ENCODE peak calls at places on chromosome 11, in six cellular contexts. H is BJ, J is IMR-90, K is uterus, P is psoas muscle, S is neural progenitor cell. I is an unnamed sample.

GRCh38 chr11:68689737-68690625 is 5.6 kb downstream of the GAL start:
- DNase-seq in H (no peak), J (no peak), K (no peak), P (no peak), S (no peak), I (no peak)

GRCh38 chr11:33987545-33987944 is 64.0 kb upstream of the CAPRIN1 start:
- DNase-seq in H (no peak), J (no peak), K (no peak), P (no peak), S (no peak), I (no peak)

GRCh38 chr11:7603031-7603781 is 70.1 kb downstream of the CYB5R2 start:
- DNase-seq in H (no peak), J (peak; percentile 53), K (no peak), P (no peak), S (no peak), I (peak; percentile 83)

GRCh38 chr11:17921620-17922473 is 91.0 kb downstream of the SERGEF start:
- DNase-seq in H (no peak), J (peak; percentile 36), K (no peak), P (peak; percentile 18), S (no peak), I (peak; percentile 77)

GRCh38 chr11:17506942-17507341 is 30.3 kb upstream of the ABCC8 start:
- DNase-seq in H (no peak), J (no peak), K (no peak), P (no peak), S (no peak), I (no peak)

GRCh38 chr11:9990221-9990973 is 303.6 kb downstream of the SBF2 start:
- DNase-seq in H (no peak), J (peak; percentile 37), K (no peak), P (no peak), S (no peak), I (no peak)

GRCh38 chr11:83241291-83241946 is 44.7 kb downstream of the CCDC90B start:
- DNase-seq in H (no peak), J (peak; percentile 77), K (peak; percentile 44), P (no peak), S (peak; percentile 79), I (peak; percentile 77)

GRCh38 chr11:68150029-68150428 is 28.8 kb upstream of the CHKA start:
- DNase-seq in H (no peak), J (peak; percentile 57), K (no peak), P (no peak), S (no peak), I (peak; percentile 17)

GRCh38 chr11:47243454-47243853 is 5.2 kb downstream of the ACP2 start:
- DNase-seq in H (no peak), J (no peak), K (no peak), P (no peak), S (no peak), I (no peak)

GRCh38 chr11:72589802-72590761 is 84.1 kb downstream of the PDE2A start:
- DNase-seq in H (no peak), J (no peak), K (no peak), P (peak; percentile 34), S (peak; percentile 83), I (peak; percentile 21)

GRCh38 chr11:6596237-6596877 is 7.1 kb downstream of the RRP8 start:
- DNase-seq in H (no peak), J (no peak), K (no peak), P (no peak), S (no peak), I (no peak)

GRCh38 chr11:66607126-66607834 is 9.2 kb upstream of the RBM14 start:
- DNase-seq in H (peak; percentile 12), J (peak; percentile 48), K (peak; percentile 67), P (peak; percentile 79), S (no peak), I (peak; percentile 49)

GRCh38 chr11:130435671-130436070 is 7.3 kb upstream of the ADAMTS8 start:
- DNase-seq in H (no peak), J (peak; percentile 31), K (no peak), P (no peak), S (no peak), I (no peak)

GRCh38 chr11:120574881-120575280 is 63.3 kb downstream of the GRIK4 start:
- DNase-seq in H (no peak), J (no peak), K (no peak), P (no peak), S (no peak), I (no peak)

GRCh38 chr11:96237759-96238158 is 105.2 kb downstream of the MAML2 start:
- DNase-seq in H (no peak), J (no peak), K (no peak), P (no peak), S (peak; percentile 39), I (no peak)

DNA sequence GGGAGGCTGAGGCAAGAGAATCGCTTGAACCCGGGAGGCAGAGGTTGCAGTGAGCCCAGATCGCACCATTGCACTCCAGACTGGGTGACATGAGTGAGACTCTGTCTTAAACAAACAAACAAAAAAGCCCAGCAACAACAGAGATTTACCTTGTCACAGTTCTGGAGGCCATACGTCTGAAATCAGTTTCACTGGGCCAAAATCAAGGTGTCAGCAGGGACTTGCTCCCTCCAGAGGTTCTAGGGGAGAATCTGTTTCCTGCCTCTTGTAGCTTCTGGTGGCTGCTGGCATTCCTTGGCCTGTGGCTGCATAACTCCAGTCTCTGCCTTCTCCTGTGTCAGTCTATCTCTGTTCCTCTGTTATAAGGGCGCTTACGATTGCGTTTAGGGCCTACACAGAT is 1.5 kb downstream of the DDX10 start:
- DNase-seq in H (no peak), J (no peak), K (no peak), P (no peak), S (no peak), I (no peak)
- H3K4me3 ChIP-seq in H (no peak overlapping the region), J (no peak overlapping the region), K (no peak overlapping the region), P (peak overlapping the region; percentile 98), S (peak overlapping the region; percentile 72), I (no peak overlapping the region)

DNA sequence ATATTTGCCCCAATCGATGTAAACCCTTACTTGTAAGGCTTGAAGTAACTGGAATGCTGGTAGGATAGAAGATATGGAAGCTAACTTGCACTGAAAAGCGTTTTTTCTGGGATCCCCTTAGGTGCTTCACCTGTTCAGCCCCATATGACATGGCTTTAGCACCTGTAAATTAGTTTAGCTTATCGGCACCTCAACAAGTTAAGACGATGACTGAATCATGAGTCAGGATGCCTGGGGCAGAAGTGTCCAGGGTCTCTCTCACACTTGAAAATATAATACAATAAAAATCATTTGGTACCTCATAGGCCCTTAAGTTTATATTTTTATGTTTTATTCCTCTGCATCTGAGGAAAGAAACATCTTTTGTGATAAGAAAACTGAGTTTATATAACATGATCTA is 409.2 kb upstream of the LRRC4C start:
- DNase-seq in H (no peak), J (no peak), K (no peak), P (no peak), S (no peak), I (no peak)
- H3K4me3 ChIP-seq in H (no peak overlapping the region), J (no peak overlapping the region), K (no peak overlapping the region), P (no peak overlapping the region), S (no peak overlapping the region), I (no peak overlapping the region)

DNA sequence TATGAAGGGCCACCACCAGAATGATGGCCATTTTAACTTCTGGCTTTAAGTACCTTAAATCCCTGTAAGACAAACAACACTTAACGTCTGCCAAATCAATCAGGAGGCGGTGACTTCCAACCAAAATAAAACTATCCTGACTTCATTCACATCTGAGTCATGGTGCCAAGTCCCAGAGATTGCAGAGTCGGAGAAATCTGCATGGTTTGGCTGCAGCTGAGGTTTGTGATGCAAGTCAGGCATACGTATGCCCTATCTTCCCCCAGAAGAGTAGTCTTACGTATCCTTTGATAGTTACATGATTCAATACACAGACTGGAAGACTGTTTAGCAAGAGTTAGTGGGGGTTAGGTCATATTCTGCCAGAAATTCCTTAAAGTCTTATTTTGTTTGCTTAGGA is 1.7 kb upstream of the GAB2 start:
- DNase-seq in H (peak; percentile 79), J (peak; percentile 99), K (peak; percentile 86), P (peak; percentile 59), S (no peak), I (peak; percentile 94)
- H3K4me3 ChIP-seq in H (no peak overlapping the region), J (peak overlapping the region; percentile 8), K (no peak overlapping the region), P (no peak overlapping the region), S (no peak overlapping the region), I (no peak overlapping the region)

GRCh38 chr11:134120921-134121526 is 52.2 kb downstream of the JAM3 start:
- DNase-seq in H (no peak), J (peak; percentile 52), K (peak; percentile 42), P (peak; percentile 16), S (no peak), I (peak; percentile 62)

GRCh38 chr11:134125507-134125906 is 56.6 kb downstream of the JAM3 start:
- DNase-seq in H (no peak), J (peak; percentile 35), K (no peak), P (no peak), S (no peak), I (peak; percentile 21)

GRCh38 chr11:134126197-134126822 is 57.4 kb downstream of the JAM3 start:
- DNase-seq in H (peak; percentile 79), J (peak; percentile 97), K (no peak), P (no peak), S (no peak), I (peak; percentile 95)

GRCh38 chr11:134120143-134120850 is 51.4 kb downstream of the JAM3 start:
- DNase-seq in H (peak; percentile 73), J (peak; percentile 97), K (peak; percentile 80), P (peak; percentile 35), S (no peak), I (peak; percentile 76)

DNA sequence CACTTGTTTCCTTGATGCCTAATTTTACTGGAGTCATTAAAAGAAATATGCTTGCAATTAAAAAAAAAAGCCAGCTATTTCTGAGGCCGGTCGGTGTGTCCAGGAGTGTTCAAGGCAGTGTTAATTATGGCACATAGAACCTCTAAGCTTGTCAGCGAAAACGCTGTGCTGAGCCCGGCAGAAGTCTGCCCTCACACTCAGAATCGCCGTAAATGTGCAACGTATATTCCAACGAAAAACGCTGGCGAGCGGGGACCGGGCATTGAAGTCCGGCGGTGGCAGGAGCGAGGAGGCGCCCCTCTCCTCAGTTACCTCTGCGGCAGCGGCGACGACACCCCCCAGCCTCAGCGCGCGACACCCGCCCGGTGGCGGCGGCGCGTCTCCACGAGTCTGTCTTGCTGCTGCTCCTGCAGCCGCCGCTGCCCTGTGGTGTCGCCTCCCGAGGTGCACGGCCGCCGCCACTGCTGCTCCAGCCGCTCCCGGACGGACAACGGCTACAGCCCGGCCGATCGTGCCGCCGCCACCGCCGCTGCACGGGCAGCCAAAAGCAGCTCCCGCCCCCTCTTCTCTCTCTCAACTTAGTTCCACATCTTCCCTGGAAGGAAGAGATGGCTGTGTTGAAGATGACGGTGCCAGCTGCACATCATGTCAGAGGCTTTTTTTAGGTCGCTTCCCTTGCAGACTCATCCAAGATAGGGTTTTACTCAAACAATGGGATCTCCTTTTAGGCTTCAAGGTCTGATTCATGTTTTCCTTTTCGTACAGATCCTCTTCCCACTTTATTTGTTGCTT is 56.0 kb downstream of the JAM3 start:
- DNase-seq in H (no peak), J (peak; percentile 66), K (no peak), P (peak; percentile 51), S (peak; percentile 89), I (peak; percentile 55)
- H3K4me3 ChIP-seq in H (peak overlapping the region; percentile 37), J (peak overlapping the region; percentile 47), K (peak overlapping the region; percentile 35), P (peak overlapping the region; percentile 72), S (peak overlapping the region; percentile 47), I (peak overlapping the region; percentile 56)